ENCODE peak calls at places on chromosomes 11 and 22, in four cellular contexts. Q is upper lobe of right lung; G is HCEC 1CT; I is CD4-positive, alpha-beta T cell. T is an unnamed sample.

GRCh38 chr22:22936190-22936914 is 48.7 kb downstream of the IGLL5 start:
- DNase-seq in Q (no peak), G (no peak), I (no peak), T (no peak)

GRCh38 chr11:100932474-100933100 is 197.0 kb downstream of the PGR start:
- DNase-seq in Q (no peak), G (peak), I (no peak), T (no peak)

GRCh38 chr11:69520186-69520585 is 38.7 kb downstream of the LINC01488 start:
- DNase-seq in Q (no peak), G (no peak), I (no peak), T (no peak)

GRCh38 chr11:14902650-14903350 is 10.8 kb upstream of the CYP2R1 start:
- DNase-seq in Q (no peak), G (peak), I (no peak), T (no peak)

GRCh38 chr11:10371926-10372641 is 67.2 kb downstream of the ADM start:
- DNase-seq in Q (no peak), G (no peak), I (no peak), T (no peak)

GRCh38 chr11:1603629-1604028 is 4.6 kb downstream of the KRTAP5-3 start:
- DNase-seq in Q (no peak), G (no peak), I (no peak), T (no peak)

GRCh38 chr11:72553748-72554147 is 119.4 kb upstream of the CLPB start:
- DNase-seq in Q (peak), G (no peak), I (no peak), T (no peak)

GRCh38 chr22:20648306-20648903 is 125.5 kb upstream of the SERPIND1 start:
- DNase-seq in Q (no peak), G (no peak), I (no peak), T (no peak)

GRCh38 chr22:37230673-37231405 is 13.2 kb downstream of the RAC2 start:
- DNase-seq in Q (peak), G (no peak), I (peak), T (no peak)

GRCh38 chr11:36574486-36574885 is 6.7 kb downstream of the RAG1 start:
- DNase-seq in Q (no peak), G (no peak), I (no peak), T (no peak)

GRCh38 chr11:120400564-120401364 is 64.6 kb downstream of the ARHGEF12 start:
- DNase-seq in Q (no peak), G (peak), I (no peak), T (no peak)

GRCh38 chr11:123137496-123138270 is 57.4 kb downstream of the CLMP start:
- DNase-seq in Q (peak), G (peak), I (no peak), T (no peak)

GRCh38 chr11:8361206-8361605 is 97.5 kb upstream of the LMO1 start:
- DNase-seq in Q (peak), G (no peak), I (no peak), T (no peak)

GRCh38 chr11:123481647-123482046 is 51.6 kb downstream of the GRAMD1B start:
- DNase-seq in Q (no peak), G (no peak), I (no peak), T (no peak)

GRCh38 chr11:112134473-112134872 is 29.4 kb downstream of the IL18 start:
- DNase-seq in Q (no peak), G (no peak), I (no peak), T (no peak)

GRCh38 chr22:46374663-46375474 is 39.4 kb downstream of the TRMU start:
- DNase-seq in Q (peak), G (no peak), I (no peak), T (no peak)

GRCh38 chr11:17788084-17788483 is 53.5 kb downstream of the KCNC1 start:
- DNase-seq in Q (no peak), G (no peak), I (no peak), T (no peak)

GRCh38 chr11:13249992-13250391 is 27.6 kb upstream of the BMAL1 start:
- DNase-seq in Q (no peak), G (peak), I (no peak), T (no peak)

GRCh38 chr11:95231881-95232605 is 1.0 kb upstream of the SESN3 start:
- DNase-seq in Q (peak), G (peak), I (peak), T (peak)

GRCh38 chr11:20035375-20035700 is 124.9 kb downstream of the DBX1 start:
- DNase-seq in Q (no peak), G (no peak), I (no peak), T (no peak)

GRCh38 chr11:6414874-6415328 is 4.0 kb downstream of the APBB1 start:
- DNase-seq in Q (no peak), G (no peak), I (no peak), T (no peak)

GRCh38 chr11:35820614-35821013 is 123.2 kb upstream of the LDLRAD3 start:
- DNase-seq in Q (no peak), G (no peak), I (no peak), T (no peak)

GRCh38 chr11:96090711-96091110 is 166.8 kb upstream of the MTMR2 start:
- DNase-seq in Q (no peak), G (peak), I (no peak), T (no peak)

GRCh38 chr22:46537221-46537945 is at the start of gene CELSR1:
- DNase-seq in Q (peak), G (no peak), I (no peak), T (peak)

T was measured in activated B cell treated with CpG ODN at 0.5 μM for 24 hours.